ENCODE peak calls at places on chromosomes 6 and 20, in eight cellular contexts. R, I, V, A, Q, K, U and Y are unnamed samples.

GRCh38 chr20:36542516-36543186 is 1.3 kb downstream of the MYL9 start:
- DNase-seq in I (peak), V (no peak), Q (no peak), K (no peak), A (no peak), R (no peak), U (no peak), Y (no peak)

GRCh38 chr20:61759286-61760065 is 306.2 kb downstream of the TAF4 start:
- DNase-seq in K (no peak), A (no peak), R (no peak), U (no peak), V (no peak), Q (no peak), I (no peak), Y (no peak)

GRCh38 chr6:105838156-105838555 is 248.0 kb upstream of the PRDM1 start:
- DNase-seq in I (no peak), V (no peak), U (no peak), R (no peak), A (no peak), K (no peak), Q (no peak), Y (no peak)

GRCh38 chr6:115899883-115900282 is 160.8 kb downstream of the FRK start:
- DNase-seq in K (no peak), R (no peak), I (no peak), A (no peak), U (no peak), Q (no peak), V (no peak), Y (no peak)

GRCh38 chr6:101326411-101326810 is 67.1 kb upstream of the GRIK2 start:
- DNase-seq in K (no peak), V (no peak), A (no peak), U (no peak), I (no peak), R (no peak), Q (no peak), Y (no peak)

GRCh38 chr20:64003970-64004725 is 23.2 kb downstream of the PRPF6 start:
- DNase-seq in I (peak), A (no peak), V (no peak), K (no peak), R (no peak), Q (no peak), U (no peak), Y (no peak)

GRCh38 chr6:150355932-150356331 is 12.9 kb upstream of the IYD start:
- DNase-seq in A (no peak), V (peak), K (no peak), R (no peak), U (no peak), I (no peak), Q (no peak), Y (no peak)

GRCh38 chr20:32960849-32961731 is 43.1 kb downstream of the SUN5 start:
- DNase-seq in K (no peak), V (no peak), I (no peak), R (no peak), A (no peak), U (no peak), Q (no peak), Y (no peak)

GRCh38 chr6:137872071-137872470 is 5.0 kb downstream of the TNFAIP3 start:
- DNase-seq in U (no peak), R (no peak), V (no peak), K (no peak), A (no peak), I (no peak), Q (no peak), Y (no peak)

GRCh38 chr6:128370072-128370471 is 150.3 kb downstream of the PTPRK start:
- DNase-seq in R (no peak), I (no peak), Q (no peak), U (no peak), A (no peak), V (no peak), K (no peak), Y (no peak)

GRCh38 chr20:13035399-13036173 is 26.8 kb downstream of the SPTLC3 start:
- DNase-seq in I (no peak), V (no peak), R (no peak), Q (no peak), K (no peak), A (no peak), U (no peak), Y (no peak)

GRCh38 chr20:57507477-57507876 is 17.5 kb downstream of the CTCFL start:
- DNase-seq in U (no peak), I (peak), A (no peak), Q (no peak), K (no peak), V (no peak), R (no peak), Y (no peak)

GRCh38 chr6:43468240-43468639 is 9.1 kb upstream of the TJAP1 start:
- DNase-seq in U (no peak), K (no peak), I (no peak), V (no peak), A (no peak), R (no peak), Q (no peak), Y (no peak)

GRCh38 chr6:133609404-133610270 is 279.3 kb upstream of the TCF21 start:
- DNase-seq in I (no peak), V (no peak), A (no peak), Q (peak), K (peak), R (no peak), U (no peak), Y (no peak)

GRCh38 chr6:170089937-170090335 is 200.9 kb downstream of the DLL1 start:
- DNase-seq in R (no peak), A (no peak), Q (no peak), V (no peak), K (no peak), I (peak), U (no peak), Y (no peak)

GRCh38 chr20:61964675-61965605 is 100.7 kb downstream of the TAF4 start:
- DNase-seq in K (no peak), Q (no peak), A (no peak), V (no peak), U (no peak), R (no peak), I (peak), Y (no peak)

GRCh38 chr20:2873747-2874041 is 413 bp downstream of the PTPRA start:
- DNase-seq in I (peak), U (peak), Q (no peak), A (peak), V (peak), R (no peak), K (no peak), Y (peak)

GRCh38 chr6:108423982-108424695 is 129.3 kb downstream of the AFG1L start:
- DNase-seq in Q (no peak), U (no peak), V (no peak), K (no peak), I (no peak), R (no peak), A (no peak), Y (no peak)

GRCh38 chr6:124119591-124119990 is 315.9 kb downstream of the NKAIN2 start:
- DNase-seq in A (no peak), R (no peak), I (no peak), U (no peak), V (no peak), Q (no peak), K (no peak), Y (no peak)

GRCh38 chr6:15533379-15534044 is 129.3 kb downstream of the DTNBP1 start:
- DNase-seq in V (peak), R (no peak), A (no peak), U (no peak), Q (no peak), K (no peak), I (no peak), Y (no peak)

GRCh38 chr20:58127731-58128130 is 100.7 kb downstream of the ANKRD60 start:
- DNase-seq in I (no peak), R (no peak), K (no peak), Q (no peak), A (no peak), U (no peak), V (peak), Y (peak)

DNA sequence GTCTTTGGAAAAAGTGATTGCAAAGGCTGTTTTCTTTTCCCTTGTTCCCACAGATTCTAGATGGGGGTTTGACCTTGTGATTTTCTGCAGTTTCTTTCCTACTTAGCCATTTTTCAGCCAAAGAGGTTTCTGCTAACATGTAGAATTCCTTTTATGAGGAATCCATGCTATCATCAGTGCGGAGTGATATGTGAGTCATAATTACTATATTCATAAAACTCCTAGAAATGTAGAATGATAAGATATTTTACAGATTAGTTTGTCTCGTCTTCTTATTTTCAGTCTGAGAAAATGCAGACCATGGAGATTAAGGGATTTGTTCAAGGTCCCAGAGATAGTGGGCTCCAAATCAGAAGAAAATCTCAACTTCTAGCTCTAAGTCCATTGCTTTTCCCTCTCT is 98.6 kb downstream of the KCNQ5 start:
- DNase-seq in K (no peak), R (no peak), A (no peak), Q (no peak), U (no peak), V (no peak), I (no peak), Y (no peak)
- H3K27ac ChIP-seq in K (no peak), R (no peak), A (no peak), Q (no peak), U (no peak), V (no peak), I (no peak), Y (no peak)

GRCh38 chr6:35080821-35081425 is 60.2 kb downstream of the TCP11 start:
- DNase-seq in K (no peak), Q (no peak), R (no peak), V (no peak), U (no peak), I (peak), A (no peak), Y (peak)
- H3K27ac ChIP-seq in K (no peak), Q (no peak), R (no peak), V (no peak), U (peak), I (no peak), A (no peak), Y (peak)

GRCh38 chr20:47540443-47541354 is 39.0 kb downstream of the NCOA3 start:
- DNase-seq in I (no peak), R (no peak), U (no peak), K (peak), V (no peak), A (no peak), Q (no peak), Y (no peak)
- H3K27ac ChIP-seq in I (no peak), R (no peak), U (no peak), K (peak), V (no peak), A (no peak), Q (no peak), Y (no peak)

DNA sequence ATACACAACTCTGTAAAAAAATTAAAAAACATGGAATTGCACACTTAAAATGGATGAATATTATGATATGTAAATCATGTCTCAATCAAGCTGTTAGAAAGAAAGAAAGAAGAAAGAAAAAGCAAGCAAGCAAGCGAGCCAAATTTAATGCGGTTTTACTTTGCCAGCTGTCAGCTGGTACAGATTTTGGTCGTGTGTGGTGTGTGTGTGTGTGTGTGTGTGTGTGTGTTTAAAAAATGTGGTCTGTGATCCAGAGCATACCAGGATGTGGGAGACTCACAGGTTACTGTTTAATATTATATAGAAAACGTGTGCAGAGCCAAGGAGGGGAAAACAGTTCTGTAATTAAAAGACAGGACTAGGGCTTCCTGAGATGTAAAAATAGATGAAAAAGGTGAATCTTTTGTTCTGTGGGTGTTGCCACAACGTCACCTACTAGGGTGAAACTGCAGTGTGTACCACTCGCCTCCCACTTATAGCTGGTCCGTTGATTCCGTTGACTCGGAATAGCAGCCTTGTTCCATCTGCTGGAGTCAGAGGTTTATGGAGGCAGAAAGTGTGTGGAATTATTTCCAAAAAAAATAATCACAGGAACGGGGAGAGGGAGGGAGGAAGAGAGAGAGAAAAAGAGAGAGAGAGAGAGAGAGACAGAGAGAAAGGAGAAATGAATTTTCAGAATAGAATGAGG is 197.7 kb downstream of the BCAS1 start:
- DNase-seq in A (peak), V (no peak), U (no peak), I (no peak), R (peak), K (no peak), Q (no peak), Y (no peak)
- H3K27ac ChIP-seq in A (peak), V (no peak), U (no peak), I (no peak), R (peak), K (peak), Q (peak), Y (peak)

GRCh38 chr6:52545050-52545843 is 31.6 kb downstream of the TRAM2 start:
- DNase-seq in V (no peak), I (no peak), A (no peak), R (no peak), Q (no peak), K (no peak), U (no peak), Y (no peak)

GRCh38 chr6:52545844-52546119 is 31.1 kb downstream of the TRAM2 start:
- DNase-seq in A (no peak), U (no peak), V (no peak), K (no peak), I (no peak), Q (no peak), R (no peak), Y (no peak)

GRCh38 chr6:52544325-52545022 is 32.4 kb downstream of the TRAM2 start:
- DNase-seq in I (no peak), Q (no peak), K (no peak), R (no peak), V (no peak), U (no peak), A (no peak), Y (no peak)

GRCh38 chr6:52543262-52543661 is 33.6 kb downstream of the TRAM2 start:
- DNase-seq in A (no peak), U (no peak), R (no peak), K (no peak), V (no peak), Q (no peak), I (no peak), Y (no peak)

DNA sequence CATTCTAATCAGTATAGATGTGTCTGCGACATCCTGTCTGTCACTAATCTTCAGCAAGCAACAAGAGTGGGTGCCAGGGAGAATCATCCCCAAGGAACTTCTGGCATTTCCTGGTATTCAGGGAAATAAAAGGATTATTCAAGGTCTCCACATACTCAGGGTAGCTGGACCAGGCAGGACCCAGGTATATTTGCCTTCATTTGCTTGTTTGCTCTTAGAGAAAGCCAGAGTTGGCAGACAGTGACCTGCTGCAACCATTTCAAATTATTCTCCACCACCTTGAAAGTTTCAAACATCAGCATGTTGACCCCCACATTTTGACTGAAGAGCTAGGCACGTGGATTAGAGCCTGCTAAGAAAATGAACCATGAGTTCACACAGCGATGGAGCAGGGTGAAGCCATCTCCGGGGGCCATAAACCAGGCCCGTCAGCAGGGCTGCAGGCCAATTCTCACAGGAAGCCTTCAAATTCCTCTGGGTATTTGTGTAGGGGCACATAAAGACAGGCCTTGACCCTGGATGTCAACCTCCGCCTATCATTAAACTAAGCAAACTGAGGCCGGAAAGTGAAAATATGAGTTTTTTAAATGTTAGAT is 33.0 kb downstream of the TRAM2 start:
- DNase-seq in K (peak), Q (no peak), I (no peak), U (peak), V (no peak), R (no peak), A (no peak), Y (no peak)
- H3K27ac ChIP-seq in K (peak), Q (peak), I (no peak), U (no peak), V (peak), R (no peak), A (no peak), Y (peak)

DNA sequence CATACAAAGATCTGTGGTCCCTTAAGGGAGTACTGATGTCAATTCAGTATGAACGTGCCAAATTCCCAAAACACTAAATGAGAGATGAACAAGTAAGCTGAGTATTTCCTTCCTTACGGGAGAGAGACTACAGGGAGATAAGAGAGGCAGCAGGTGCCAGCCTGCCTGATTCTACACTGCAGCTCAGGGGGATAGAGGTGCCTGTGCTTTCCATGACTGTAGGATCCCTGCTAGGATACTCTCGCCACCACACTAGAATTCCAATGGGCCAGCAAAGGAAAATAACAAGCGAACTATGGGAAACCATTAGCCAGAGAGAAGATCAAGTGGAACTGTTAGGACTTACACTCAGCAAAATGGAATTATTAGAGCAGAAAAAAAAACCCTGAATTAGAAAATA is 198.5 kb upstream of the BTBD3 start:
- DNase-seq in I (no peak), V (peak), R (no peak), A (no peak), K (no peak), Q (no peak), U (no peak), Y (no peak)
- H3K27ac ChIP-seq in I (no peak), V (no peak), R (no peak), A (no peak), K (no peak), Q (no peak), U (no peak), Y (no peak)

GRCh38 chr6:119326291-119327005 is 23.1 kb downstream of the MAN1A1 start:
- DNase-seq in A (no peak), V (no peak), K (no peak), Q (no peak), R (no peak), I (no peak), U (no peak), Y (no peak)
- H3K27ac ChIP-seq in A (no peak), V (no peak), K (no peak), Q (no peak), R (no peak), I (no peak), U (no peak), Y (no peak)